ENCODE peak calls at places on chromosomes 2 and 18, in five cellular contexts. M is iPS-NIHi11; V is activated gamma-delta T cell treated with anti-CD3 and anti-CD28 coated beads, Interleukin-2, amount 50 U/mL, for 16 hours; K is ELF-1; F is stimulated activated CD8-positive, alpha-beta memory T cell treated with anti-CD3 and anti-CD28 coated beads, Interleukin-7, amount 100 ng/mL, for 1 hour. E is an unnamed sample.

GRCh38 chr2:161569401-161569800 is 54.8 kb upstream of the SLC4A10 start:
- DNase-seq in M (no peak), V (no peak), K (no peak), F (no peak), E (no peak)

GRCh38 chr2:47946593-47946992 is 40.3 kb upstream of the FBXO11 start:
- DNase-seq in M (no peak), V (no peak), K (no peak), F (no peak), E (no peak)

GRCh38 chr2:8906208-8906607 is 68.8 kb upstream of the KIDINS220 start:
- DNase-seq in M (no peak), V (no peak), K (no peak), F (no peak), E (peak; percentile 59)

GRCh38 chr2:200795044-200795443 is 16.7 kb upstream of the BZW1 start:
- DNase-seq in M (no peak), V (no peak), K (peak; percentile 13), F (no peak), E (no peak)

GRCh38 chr2:231482806-231483391 is 18.6 kb upstream of the NCL start:
- DNase-seq in M (peak; percentile 96), V (peak; percentile 60), K (peak; percentile 81), F (peak; percentile 44), E (no peak)

GRCh38 chr2:121063471-121063870 is 221.5 kb downstream of the TFCP2L1 start:
- DNase-seq in M (no peak), V (no peak), K (no peak), F (no peak), E (no peak)

GRCh38 chr2:170106441-170106840 is 71.5 kb upstream of the MYO3B start:
- DNase-seq in M (peak; percentile 29), V (no peak), K (no peak), F (no peak), E (no peak)

GRCh38 chr2:163345795-163346573 is 389.8 kb downstream of the FIGN start:
- DNase-seq in M (peak; percentile 25), V (no peak), K (peak; percentile 34), F (no peak), E (no peak)

GRCh38 chr2:54632733-54633692 is 90.4 kb upstream of the EML6 start:
- DNase-seq in M (peak; percentile 24), V (no peak), K (no peak), F (no peak), E (no peak)

GRCh38 chr2:58532641-58533040 is 291.5 kb upstream of the FANCL start:
- DNase-seq in M (no peak), V (no peak), K (peak; percentile 25), F (no peak), E (no peak)

GRCh38 chr2:241636983-241637232 is at the start of gene THAP4:
- DNase-seq in M (peak; percentile 95), V (peak; percentile 23), K (no peak), F (no peak), E (no peak)

GRCh38 chr18:60413944-60414547 is 41.5 kb upstream of the MC4R start:
- DNase-seq in M (peak; percentile 8), V (no peak), K (peak; percentile 15), F (no peak), E (no peak)

GRCh38 chr2:41994177-41994576 is 53.6 kb upstream of the PKDCC start:
- DNase-seq in M (no peak), V (no peak), K (no peak), F (no peak), E (no peak)

GRCh38 chr18:2846241-2846637 is 567 bp upstream of the EMILIN2 start:
- DNase-seq in M (peak; percentile 46), V (no peak), K (peak; percentile 90), F (no peak), E (no peak)

GRCh38 chr2:26685943-26686839 is 6.3 kb upstream of the KCNK3 start:
- DNase-seq in M (no peak), V (no peak), K (peak; percentile 35), F (no peak), E (no peak)

GRCh38 chr2:168811670-168812069 is 9.2 kb downstream of the NOSTRIN start:
- DNase-seq in M (no peak), V (no peak), K (no peak), F (no peak), E (no peak)

GRCh38 chr2:190156750-190157277 is 94.3 kb upstream of the MSTN start:
- DNase-seq in M (no peak), V (no peak), K (no peak), F (no peak), E (no peak)

GRCh38 chr2:200966770-200967169 is 3.3 kb upstream of the ORC2 start:
- DNase-seq in M (no peak), V (no peak), K (peak; percentile 34), F (no peak), E (peak; percentile 73)

GRCh38 chr2:37681587-37681986 is 10.1 kb upstream of the CDC42EP3 start:
- DNase-seq in M (no peak), V (no peak), K (no peak), F (no peak), E (no peak)

GRCh38 chr2:152483276-152483996 is 148.5 kb downstream of the FMNL2 start:
- DNase-seq in M (no peak), V (no peak), K (no peak), F (no peak), E (no peak)

GRCh38 chr2:157229572-157229971 is 27.9 kb upstream of the GALNT5 start:
- DNase-seq in M (no peak), V (no peak), K (no peak), F (no peak), E (no peak)

GRCh38 chr18:5546660-5547059 is 2.9 kb upstream of the EPB41L3 start:
- DNase-seq in M (peak; percentile 53), V (no peak), K (no peak), F (no peak), E (no peak)

GRCh38 chr2:29010946-29011649 is 30.0 kb downstream of the TOGARAM2 start:
- DNase-seq in M (peak; percentile 49), V (peak; percentile 36), K (peak; percentile 55), F (peak; percentile 26), E (no peak)

GRCh38 chr2:73006969-73007710 is 64.4 kb downstream of the SFXN5 start:
- DNase-seq in M (no peak), V (no peak), K (no peak), F (no peak), E (no peak)

GRCh38 chr2:98240796-98241398 is 105.4 kb upstream of the CNGA3 start:
- DNase-seq in M (no peak), V (no peak), K (peak; percentile 61), F (no peak), E (no peak)

GRCh38 chr2:206084870-206085741 is 868 bp downstream of the INO80D start:
- DNase-seq in M (peak; percentile 38), V (peak; percentile 31), K (peak; percentile 12), F (peak; percentile 13), E (no peak)

GRCh38 chr2:222709191-222709891 is 37.9 kb downstream of the MOGAT1 start:
- DNase-seq in M (peak; percentile 67), V (no peak), K (peak; percentile 95), F (no peak), E (no peak)

GRCh38 chr2:21396252-21396651 is 272.5 kb downstream of the TDRD15 start:
- DNase-seq in M (no peak), V (no peak), K (no peak), F (no peak), E (no peak)

GRCh38 chr2:205352593-205352992 is 329.7 kb upstream of the NRP2 start:
- DNase-seq in M (no peak), V (no peak), K (no peak), F (no peak), E (no peak)

GRCh38 chr18:11981633-11982366 is 493 bp downstream of the IMPA2 start:
- DNase-seq in M (no peak), V (no peak), K (peak; percentile 86), F (no peak), E (no peak)

GRCh38 chr2:239196474-239197021 is 204.3 kb downstream of the HDAC4 start:
- DNase-seq in M (no peak), V (no peak), K (no peak), F (no peak), E (no peak)

GRCh38 chr18:58831610-58832009 is 33.1 kb upstream of the ZNF532 start:
- DNase-seq in M (no peak), V (no peak), K (no peak), F (no peak), E (no peak)

GRCh38 chr2:98063289-98063688 is 23.7 kb upstream of the VWA3B start:
- DNase-seq in M (peak; percentile 17), V (no peak), K (peak; percentile 55), F (no peak), E (no peak)

GRCh38 chr2:72892506-72893173 is 5.4 kb downstream of the SPR start:
- DNase-seq in M (peak; percentile 77), V (no peak), K (peak; percentile 58), F (no peak), E (no peak)

GRCh38 chr18:31058897-31059296 is 16.4 kb upstream of the DSC3 start:
- DNase-seq in M (no peak), V (no peak), K (no peak), F (no peak), E (no peak)

GRCh38 chr2:186546842-186547241 is 43.0 kb upstream of the ITGAV start:
- DNase-seq in M (no peak), V (no peak), K (no peak), F (no peak), E (no peak)

GRCh38 chr2:80329491-80329890 is 24.9 kb upstream of the LRRTM1 start:
- DNase-seq in M (no peak), V (no peak), K (no peak), F (no peak), E (no peak)

GRCh38 chr2:117613101-117613500 is 201.4 kb upstream of the DDX18 start:
- DNase-seq in M (no peak), V (no peak), K (no peak), F (no peak), E (no peak)

GRCh38 chr2:58432491-58433166 is 191.5 kb upstream of the FANCL start:
- DNase-seq in M (no peak), V (no peak), K (no peak), F (no peak), E (no peak)

GRCh38 chr2:238157506-238158017 is 1.2 kb upstream of the ERFE start:
- DNase-seq in M (no peak), V (no peak), K (no peak), F (no peak), E (no peak)